ENCODE peak calls at places on chromosomes 11 and 22, in five cellular contexts. M is neuronal stem cell, K is H9, Z is trophoblast cell, H is H1. I is an unnamed sample.

GRCh38 chr11:94934362-94934761 is 39.0 kb downstream of the CWC15 start:
- DNase-seq in M (no peak), K (peak; percentile 58), Z (no peak), H (no peak), I (peak; percentile 79)

GRCh38 chr22:50684501-50684900 is 11.9 kb downstream of the SHANK3 start:
- DNase-seq in M (no peak), K (no peak), Z (no peak), H (no peak), I (no peak)

GRCh38 chr11:108084811-108085210 is 36.6 kb upstream of the ACAT1 start:
- DNase-seq in M (no peak), K (no peak), Z (no peak), H (no peak), I (no peak)

GRCh38 chr11:65492637-65493366 is 6.0 kb upstream of the MALAT1 start:
- DNase-seq in M (no peak), K (no peak), Z (peak; percentile 91), H (no peak), I (peak; percentile 95)

GRCh38 chr11:122633219-122633829 is 22.2 kb upstream of the UBASH3B start:
- DNase-seq in M (peak; percentile 29), K (peak; percentile 41), Z (peak; percentile 77), H (no peak), I (peak; percentile 77)

GRCh38 chr22:37549704-37550059 is 10.6 kb upstream of the CDC42EP1 start:
- DNase-seq in M (no peak), K (no peak), Z (no peak), H (no peak), I (peak; percentile 60)

GRCh38 chr11:8301622-8302021 is 37.9 kb upstream of the LMO1 start:
- DNase-seq in M (no peak), K (no peak), Z (no peak), H (no peak), I (no peak)

GRCh38 chr11:71108013-71108865 is 144.1 kb downstream of the SHANK2 start:
- DNase-seq in M (no peak), K (no peak), Z (no peak), H (no peak), I (no peak)

GRCh38 chr22:30591191-30591587 is 521 bp downstream of the PES1 start:
- DNase-seq in M (no peak), K (no peak), Z (peak; percentile 32), H (no peak), I (peak; percentile 57)

GRCh38 chr22:42717197-42717967 is 3.3 kb downstream of the A4GALT start:
- DNase-seq in M (no peak), K (peak; percentile 88), Z (peak; percentile 81), H (no peak), I (peak; percentile 32)

GRCh38 chr22:22767876-22768602 is 119.6 kb upstream of the IGLL5 start:
- DNase-seq in M (no peak), K (peak; percentile 70), Z (no peak), H (no peak), I (no peak)

GRCh38 chr11:114134870-114135269 is 75.4 kb downstream of the ZBTB16 start:
- DNase-seq in M (no peak), K (no peak), Z (peak; percentile 95), H (no peak), I (peak; percentile 97)

GRCh38 chr11:8094656-8095055 is 13.6 kb downstream of the TUB start:
- DNase-seq in M (no peak), K (peak; percentile 19), Z (no peak), H (no peak), I (no peak)

GRCh38 chr11:75697906-75698563 is 19.6 kb upstream of the MOGAT2 start:
- DNase-seq in M (no peak), K (no peak), Z (peak; percentile 67), H (no peak), I (no peak)

GRCh38 chr11:8908099-8908498 is 2.9 kb upstream of the AKIP1 start:
- DNase-seq in M (no peak), K (no peak), Z (no peak), H (no peak), I (no peak)

GRCh38 chr11:123901867-123902266 is at the start of gene OR8D4:
- DNase-seq in M (no peak), K (no peak), Z (no peak), H (no peak), I (no peak)

GRCh38 chr11:111680486-111681175 is 78.4 kb downstream of the SIK2 start:
- DNase-seq in M (no peak), K (no peak), Z (no peak), H (no peak), I (no peak)

GRCh38 chr11:61610905-61611304 is 30.0 kb upstream of the SYT7 start:
- DNase-seq in M (no peak), K (no peak), Z (no peak), H (no peak), I (no peak)

GRCh38 chr11:3808846-3809623 is 675 bp downstream of the PGAP2 start:
- DNase-seq in M (no peak), K (peak; percentile 51), Z (peak; percentile 91), H (no peak), I (peak; percentile 54)

GRCh38 chr22:48102581-48102980 is 1340.1 kb downstream of the TBC1D22A start:
- DNase-seq in M (no peak), K (peak; percentile 3), Z (no peak), H (no peak), I (no peak)

GRCh38 chr11:62142921-62143320 is 19.1 kb downstream of the INCENP start:
- DNase-seq in M (no peak), K (no peak), Z (no peak), H (no peak), I (no peak)

GRCh38 chr22:38706101-38706884 is 549 bp downstream of the GTPBP1 start:
- DNase-seq in M (no peak), K (no peak), Z (peak; percentile 44), H (peak; percentile 57), I (peak; percentile 71)

GRCh38 chr11:74452366-74452765 is 15.0 kb downstream of the KCNE3 start:
- DNase-seq in M (no peak), K (no peak), Z (no peak), H (no peak), I (no peak)

GRCh38 chr11:24386551-24387404 is 110.1 kb upstream of the LUZP2 start:
- DNase-seq in M (no peak), K (no peak), Z (peak; percentile 26), H (no peak), I (peak; percentile 55)

GRCh38 chr11:64765291-64765803 is 5.6 kb upstream of the PYGM start:
- DNase-seq in M (no peak), K (peak; percentile 72), Z (no peak), H (no peak), I (no peak)

GRCh38 chr11:86869966-86870570 is 69.7 kb downstream of the PRSS23 start:
- DNase-seq in M (peak; percentile 51), K (peak; percentile 54), Z (peak; percentile 76), H (peak; percentile 74), I (peak; percentile 67)

GRCh38 chr11:2319791-2320481 is 18.1 kb downstream of the TSPAN32 start:
- DNase-seq in M (no peak), K (no peak), Z (no peak), H (no peak), I (no peak)

GRCh38 chr11:131748146-131749050 is 378.0 kb downstream of the NTM start:
- DNase-seq in M (peak; percentile 58), K (peak; percentile 62), Z (peak; percentile 73), H (peak; percentile 83), I (peak; percentile 76)

GRCh38 chr11:131750152-131750551 is 379.7 kb downstream of the NTM start:
- DNase-seq in M (no peak), K (no peak), Z (no peak), H (no peak), I (no peak)

GRCh38 chr11:131750692-131751091 is 380.3 kb downstream of the NTM start:
- DNase-seq in M (no peak), K (no peak), Z (no peak), H (no peak), I (no peak)

GRCh38 chr11:131746201-131746600 is 375.8 kb downstream of the NTM start:
- DNase-seq in M (no peak), K (no peak), Z (no peak), H (no peak), I (no peak)

DNA sequence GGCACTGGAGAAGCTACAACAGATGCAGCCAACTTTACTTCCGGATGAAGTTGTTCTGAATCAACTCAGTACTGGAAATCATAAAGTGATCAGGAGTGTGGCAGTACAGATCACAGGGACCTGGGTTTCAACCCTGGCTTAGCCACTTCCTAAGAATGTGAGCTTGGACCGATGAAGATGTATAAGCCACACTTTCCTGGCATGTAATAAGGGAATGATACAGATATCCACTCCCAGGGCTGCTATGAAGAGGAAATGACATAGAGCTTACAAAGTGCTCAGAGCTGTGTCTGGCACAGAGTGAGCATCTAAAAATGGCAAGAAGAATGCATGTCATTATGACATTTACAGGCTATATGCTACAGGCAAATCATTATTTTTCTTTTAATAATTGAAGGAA is 378.7 kb downstream of the NTM start:
- DNase-seq in M (no peak), K (no peak), Z (no peak), H (no peak), I (peak; percentile 60)
- H2BK12ac ChIP-seq in M (no peak overlapping the region), K (no peak overlapping the region), Z (no peak overlapping the region), H (no peak overlapping the region), I (no peak overlapping the region)

DNA sequence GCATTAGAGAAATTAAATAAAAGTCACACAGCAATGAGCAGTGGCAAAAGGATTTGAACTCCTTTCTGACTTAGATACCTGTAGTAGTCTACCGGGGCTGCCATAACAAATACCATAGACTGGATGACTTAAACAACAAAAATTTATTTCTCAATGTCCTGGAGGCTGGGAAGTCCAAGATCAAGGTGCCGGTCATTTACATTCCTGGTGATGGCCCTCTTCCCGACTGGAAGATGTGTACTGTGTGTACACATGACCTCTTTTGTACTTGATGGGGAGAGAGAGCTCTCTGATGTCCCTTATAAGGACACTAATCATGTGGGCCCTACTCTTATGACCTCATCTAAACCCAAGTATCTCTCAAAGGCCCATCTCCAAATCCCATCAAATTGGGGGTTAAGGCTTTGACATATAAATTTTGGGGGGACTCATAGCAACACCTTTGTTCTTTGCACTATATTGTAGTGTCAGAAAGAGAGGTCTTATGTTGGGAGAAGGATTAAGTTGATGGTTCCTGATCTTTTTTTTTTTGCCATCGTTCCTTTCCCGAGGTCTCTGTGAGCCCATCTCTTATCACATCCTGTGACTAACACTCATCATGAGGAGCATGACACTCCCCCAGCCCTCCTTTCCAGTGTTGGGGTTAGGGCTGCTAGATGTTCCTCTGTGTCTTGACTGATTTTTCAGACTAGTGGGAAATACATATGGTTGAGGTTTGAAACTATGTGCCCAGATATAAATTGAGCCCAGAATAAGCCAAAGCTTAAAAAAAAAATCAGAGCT is 104.3 kb downstream of the TRAF6 start:
- DNase-seq in M (no peak), K (no peak), Z (peak; percentile 68), H (no peak), I (no peak)
- H3K14ac ChIP-seq in M (no peak overlapping the region), K (no peak overlapping the region), Z (no peak overlapping the region), H (no peak overlapping the region), I (no peak overlapping the region)

GRCh38 chr22:49329636-49330035 is 498.0 kb downstream of the BRD1 start:
- DNase-seq in M (no peak), K (no peak), Z (no peak), H (no peak), I (no peak)
- H2BK12ac ChIP-seq in M (no peak overlapping the region), K (no peak overlapping the region), Z (no peak overlapping the region), H (no peak overlapping the region), I (no peak overlapping the region)

DNA sequence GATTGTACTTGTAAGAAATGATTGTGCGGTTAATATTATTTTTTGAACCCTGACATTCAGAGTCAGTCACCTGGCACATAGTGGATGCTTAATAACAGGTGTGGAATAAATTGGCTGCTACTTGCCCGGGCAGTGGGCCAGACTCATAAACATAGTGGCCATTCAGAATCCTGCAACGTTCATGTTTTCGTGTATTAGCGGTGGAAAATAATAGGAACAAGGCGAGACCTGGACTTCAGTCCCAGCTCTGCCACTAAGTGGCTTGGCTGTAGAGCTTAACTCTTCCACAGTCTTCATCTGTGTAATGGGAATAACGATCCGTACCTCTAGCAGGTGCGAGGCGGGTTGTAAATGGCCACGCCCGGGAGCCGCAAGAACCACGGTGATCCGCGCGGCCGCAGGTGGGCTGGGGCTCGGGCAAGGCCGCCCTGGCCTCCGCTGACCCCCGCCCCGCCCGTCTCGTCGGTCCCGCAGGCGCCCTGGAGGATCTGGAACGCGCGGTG is 761 bp upstream of the TMEM25 start:
- DNase-seq in M (no peak), K (no peak), Z (no peak), H (peak; percentile 66), I (peak; percentile 14)
- H3K14ac ChIP-seq in M (peak overlapping the region; percentile 49), K (peak overlapping the region; percentile 13), Z (peak overlapping the region; percentile 79), H (no peak overlapping the region), I (no peak overlapping the region)